ENCODE peak calls at places on chromosomes 3 and 15, in five cellular contexts. X is left ventricle myocardium inferior, Y is heart right ventricle, G is fibroblast of lung, N is cardiac muscle cell. K is an unnamed sample.

GRCh38 chr3:194836676-194837075 is 151.0 kb downstream of the FAM43A start:
- DNase-seq in N (no peak), Y (no peak), X (no peak), G (no peak), K (no peak)

GRCh38 chr3:61315874-61316273 is 64.6 kb upstream of the FHIT start:
- DNase-seq in N (peak; percentile 15), G (no peak), X (no peak), Y (peak; percentile 14), K (no peak)

GRCh38 chr15:64774556-64775523 is 549 bp downstream of the RBPMS2 start:
- DNase-seq in G (no peak), Y (peak; percentile 28), X (peak; percentile 28), N (peak; percentile 16), K (peak; percentile 49)

GRCh38 chr3:49619649-49620048 is 54.5 kb upstream of the APEH start:
- DNase-seq in Y (no peak), G (no peak), X (no peak), N (no peak), K (no peak)

GRCh38 chr3:128168830-128169229 is 15.5 kb downstream of the EEFSEC start:
- DNase-seq in G (no peak), Y (no peak), N (no peak), X (no peak), K (no peak)

GRCh38 chr3:72306800-72307341 is 521.9 kb upstream of the PROK2 start:
- DNase-seq in Y (no peak), X (no peak), N (no peak), G (peak; percentile 58), K (no peak)

GRCh38 chr15:65969865-65970832 is 100.9 kb downstream of the RAB11A start:
- DNase-seq in Y (no peak), G (no peak), X (no peak), N (no peak), K (no peak)

GRCh38 chr15:38864827-38865604 is 300.4 kb upstream of the RASGRP1 start:
- DNase-seq in X (peak; percentile 21), Y (no peak), G (peak; percentile 95), N (peak; percentile 99), K (no peak)

GRCh38 chr3:124486324-124486723 is 243.9 kb upstream of the UMPS start:
- DNase-seq in N (no peak), X (no peak), G (peak; percentile 4), Y (no peak), K (no peak)

GRCh38 chr15:57213783-57214366 is 162.4 kb upstream of the CGNL1 start:
- DNase-seq in X (no peak), N (peak; percentile 77), G (peak; percentile 75), Y (peak; percentile 9), K (no peak)

GRCh38 chr3:158725348-158725966 is 6.8 kb downstream of the RARRES1 start:
- DNase-seq in N (peak; percentile 97), Y (peak; percentile 29), X (no peak), G (peak; percentile 99), K (no peak)

GRCh38 chr15:52780172-52780980 is 9.8 kb downstream of the ONECUT1 start:
- DNase-seq in N (peak; percentile 62), X (peak; percentile 55), Y (peak; percentile 45), G (peak; percentile 54), K (peak; percentile 52)

GRCh38 chr3:61979645-61980430 is 393.5 kb downstream of the FEZF2 start:
- DNase-seq in X (no peak), Y (no peak), G (no peak), N (peak; percentile 41), K (no peak)

GRCh38 chr3:171351676-171352075 is 108.5 kb downstream of the TNIK start:
- DNase-seq in X (no peak), G (peak; percentile 86), Y (no peak), N (peak; percentile 86), K (peak; percentile 28)

DNA sequence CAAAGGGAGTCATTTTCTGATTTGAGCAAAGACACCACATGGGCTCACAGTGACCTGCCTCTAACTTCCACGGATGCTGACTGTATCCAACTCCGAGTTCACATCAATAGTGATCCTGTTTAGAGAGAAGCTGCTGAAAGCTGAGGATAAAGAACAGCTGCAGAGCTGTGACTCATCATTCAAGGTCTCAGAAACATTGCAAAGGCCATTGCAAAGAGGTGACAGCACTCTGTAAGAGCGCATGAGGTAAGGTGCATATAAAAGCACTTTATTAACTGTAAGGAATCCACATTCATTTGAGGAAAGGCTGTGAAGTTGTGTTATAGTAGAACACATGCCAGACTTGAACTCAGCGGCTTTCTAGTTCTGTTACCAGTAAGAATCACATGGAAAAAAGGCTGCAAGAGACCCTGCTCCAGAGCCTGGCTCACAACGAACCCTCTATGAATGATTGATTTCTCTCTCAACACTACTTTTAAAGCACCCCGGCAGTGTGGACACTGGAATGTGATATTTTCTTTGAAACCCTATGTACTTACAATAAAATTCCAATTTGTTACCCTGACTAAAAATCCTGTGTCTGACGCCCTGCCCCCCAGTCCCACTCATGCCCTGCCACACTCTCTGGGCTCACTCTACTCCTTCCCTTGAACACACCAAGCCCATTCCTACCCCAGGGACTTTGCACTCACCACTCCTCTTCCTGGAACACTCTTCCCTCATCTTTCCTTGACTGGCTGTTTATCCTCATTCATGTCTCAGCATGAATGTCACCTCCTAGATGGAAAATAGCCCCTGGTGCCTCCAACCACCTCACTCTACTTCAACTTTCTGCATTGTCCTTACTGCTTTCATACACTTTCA is 111.2 kb downstream of the LSM3 start:
- DNase-seq in X (no peak), Y (peak; percentile 56), G (peak; percentile 88), N (peak; percentile 86), K (peak; percentile 72)
- H3K27ac ChIP-seq in X (peak overlapping the region; percentile 48), Y (peak overlapping the region; percentile 69), G (no peak overlapping the region), N (no peak overlapping the region), K (peak overlapping the region; percentile 16)

GRCh38 chr3:107208100-107208499 is 169.1 kb upstream of the CCDC54 start:
- DNase-seq in Y (peak; percentile 81), N (peak; percentile 98), G (peak; percentile 100), X (no peak), K (no peak)

GRCh38 chr3:107206945-107207344 is 170.3 kb upstream of the CCDC54 start:
- DNase-seq in G (no peak), N (no peak), Y (no peak), X (no peak), K (no peak)

GRCh38 chr3:107208796-107209195 is 168.4 kb upstream of the CCDC54 start:
- DNase-seq in G (peak; percentile 75), N (no peak), X (no peak), Y (no peak), K (no peak)

GRCh38 chr3:107211608-107212007 is 165.6 kb upstream of the CCDC54 start:
- DNase-seq in X (no peak), N (no peak), Y (no peak), G (no peak), K (no peak)

GRCh38 chr3:107209302-107210060 is 167.8 kb upstream of the CCDC54 start:
- DNase-seq in N (no peak), X (no peak), G (no peak), Y (no peak), K (no peak)
- H3K27ac ChIP-seq in N (no peak overlapping the region), X (peak overlapping the region; percentile 82), G (peak overlapping the region; percentile 20), Y (peak overlapping the region; percentile 77), K (no peak overlapping the region)

DNA sequence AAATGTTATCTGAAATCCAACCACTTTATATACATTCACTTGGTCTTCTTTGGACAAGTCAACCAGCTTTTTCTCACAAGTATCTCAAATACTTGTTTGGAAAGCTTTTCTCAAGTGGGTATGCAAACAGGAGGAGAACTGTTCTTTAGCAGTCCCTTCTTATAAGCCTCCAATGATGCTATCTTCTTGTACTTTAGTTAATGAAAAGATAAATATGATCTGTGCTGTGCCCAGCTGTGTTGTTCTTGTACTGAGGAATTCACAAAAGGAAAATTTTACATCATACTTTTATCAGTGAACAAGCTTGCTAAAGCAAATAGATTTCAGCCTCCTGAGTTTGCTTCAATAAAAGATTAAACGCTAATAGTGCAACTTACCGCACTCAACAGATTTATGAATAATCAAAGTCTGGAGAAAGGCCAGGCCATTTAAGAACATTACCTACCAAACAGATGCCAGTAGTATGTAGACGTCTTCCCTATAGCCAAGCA is 395.2 kb downstream of the MECOM start:
- DNase-seq in X (no peak), Y (no peak), N (no peak), G (no peak), K (no peak)
- H3K27ac ChIP-seq in X (no peak overlapping the region), Y (no peak overlapping the region), N (no peak overlapping the region), G (no peak overlapping the region), K (no peak overlapping the region)

GRCh38 chr3:71031914-71032521 is 551.5 kb downstream of the FOXP1 start:
- DNase-seq in G (no peak), N (peak; percentile 62), X (peak; percentile 25), Y (peak; percentile 14), K (no peak)

GRCh38 chr3:71029770-71030169 is 553.8 kb downstream of the FOXP1 start:
- DNase-seq in N (no peak), Y (no peak), G (no peak), X (no peak), K (no peak)

GRCh38 chr3:71028802-71029201 is 554.7 kb downstream of the FOXP1 start:
- DNase-seq in G (no peak), Y (no peak), N (no peak), X (no peak), K (no peak)

GRCh38 chr3:71031151-71031550 is 552.4 kb downstream of the FOXP1 start:
- DNase-seq in X (no peak), G (no peak), Y (no peak), N (no peak), K (no peak)

DNA sequence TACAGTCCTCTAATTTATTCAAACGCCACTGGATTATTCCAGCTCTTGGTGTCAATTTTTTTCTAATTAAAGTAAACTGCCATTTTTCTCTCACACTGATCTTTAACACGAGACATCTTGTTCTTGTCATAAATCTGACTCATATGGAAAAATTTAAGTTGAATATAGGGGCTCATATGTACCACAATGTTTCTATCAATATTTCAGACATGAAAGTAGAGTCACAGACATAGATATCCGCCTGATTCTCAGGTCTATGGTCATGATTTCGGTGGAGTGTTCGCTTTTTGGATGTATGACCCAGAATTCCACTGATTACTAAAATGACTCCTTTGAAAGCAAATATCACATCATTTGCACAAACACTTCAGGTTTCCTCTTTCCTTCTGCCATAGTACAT is 552.8 kb downstream of the FOXP1 start:
- DNase-seq in G (no peak), X (no peak), Y (no peak), N (no peak), K (no peak)
- H3K27ac ChIP-seq in G (no peak overlapping the region), X (peak overlapping the region; percentile 53), Y (peak overlapping the region; percentile 68), N (peak overlapping the region; percentile 36), K (no peak overlapping the region)

GRCh38 chr15:74892931-74893330 is 3.1 kb downstream of the MPI start:
- DNase-seq in N (no peak), X (no peak), G (no peak), Y (no peak), K (no peak)

GRCh38 chr15:74891469-74891868 is 1.6 kb downstream of the MPI start:
- DNase-seq in N (no peak), X (no peak), G (no peak), Y (no peak), K (no peak)

GRCh38 chr15:74892313-74892712 is 2.5 kb downstream of the MPI start:
- DNase-seq in Y (no peak), N (no peak), X (no peak), G (no peak), K (no peak)

GRCh38 chr15:74895830-74896229 is 6.0 kb downstream of the MPI start:
- DNase-seq in X (no peak), N (no peak), G (no peak), Y (no peak), K (no peak)

GRCh38 chr15:74893627-74894026 is 3.8 kb downstream of the MPI start:
- DNase-seq in N (no peak), X (no peak), G (no peak), Y (no peak), K (no peak)
- H3K27ac ChIP-seq in N (no peak overlapping the region), X (no peak overlapping the region), G (no peak overlapping the region), Y (no peak overlapping the region), K (no peak overlapping the region)

K was measured in K562.